ENCODE peak calls at places on chromosomes 7 and 10, in eight cellular contexts. L, H, A, P, S, E, F and X are unnamed samples.

GRCh38 chr10:86339226-86339865 is 27.2 kb downstream of the GRID1 start:
- DNase-seq in F (no peak), P (no peak), L (no peak), S (no peak), E (no peak), A (no peak), H (no peak), X (no peak)

GRCh38 chr7:75989084-75989725 is 5.2 kb downstream of the TMEM120A start:
- DNase-seq in F (no peak), P (no peak), H (peak), S (no peak), E (no peak), A (peak), L (no peak), X (peak)

GRCh38 chr7:131212114-131212513 is 115.6 kb upstream of the MKLN1 start:
- DNase-seq in H (peak), E (no peak), F (no peak), S (no peak), L (peak), A (peak), P (peak), X (no peak)

GRCh38 chr7:118872568-118872967 is 648.1 kb downstream of the ANKRD7 start:
- DNase-seq in L (no peak), P (no peak), E (peak), A (no peak), S (no peak), H (no peak), F (no peak), X (no peak)

GRCh38 chr7:111408726-111409125 is 153.6 kb downstream of the IMMP2L start:
- DNase-seq in F (no peak), H (no peak), L (no peak), A (no peak), S (no peak), P (no peak), E (peak), X (no peak)

GRCh38 chr10:69639291-69640195 is 9.5 kb downstream of the FAM241B start:
- DNase-seq in S (no peak), P (peak), E (peak), F (peak), A (peak), L (peak), H (peak), X (peak)

GRCh38 chr10:13902868-13903267 is 316.1 kb downstream of the PRPF18 start:
- DNase-seq in H (no peak), E (no peak), F (no peak), P (no peak), L (no peak), A (no peak), S (no peak), X (no peak)

GRCh38 chr7:147640821-147641220 is 949.7 kb upstream of the C7orf33 start:
- DNase-seq in A (no peak), S (no peak), F (no peak), H (no peak), P (no peak), L (no peak), E (no peak), X (no peak)

GRCh38 chr7:115009736-115010435 is 88.0 kb downstream of the MDFIC start:
- DNase-seq in A (no peak), F (no peak), S (no peak), E (no peak), H (no peak), L (no peak), P (no peak), X (no peak)

GRCh38 chr7:81851413-81851812 is 81.6 kb upstream of the HGF start:
- DNase-seq in S (no peak), F (no peak), E (no peak), P (no peak), H (no peak), L (no peak), A (no peak), X (no peak)

GRCh38 chr10:124522903-124523260 is 61.3 kb downstream of the LHPP start:
- DNase-seq in E (no peak), L (no peak), S (no peak), H (no peak), P (no peak), F (peak), A (no peak), X (no peak)
- TF ChIP-seq CTCF in E (no peak), L (no peak), S (no peak), H (no peak), P (no peak), F (no peak), A (no peak), X (no peak)

GRCh38 chr7:66522518-66522917 is 106.2 kb upstream of the KCTD7 start:
- DNase-seq in L (no peak), P (no peak), H (peak), S (no peak), A (no peak), F (no peak), E (no peak), X (no peak)
- TF ChIP-seq CTCF in L (peak), P (peak), H (peak), S (peak), A (peak), F (no peak), E (no peak), X (no peak)

DNA sequence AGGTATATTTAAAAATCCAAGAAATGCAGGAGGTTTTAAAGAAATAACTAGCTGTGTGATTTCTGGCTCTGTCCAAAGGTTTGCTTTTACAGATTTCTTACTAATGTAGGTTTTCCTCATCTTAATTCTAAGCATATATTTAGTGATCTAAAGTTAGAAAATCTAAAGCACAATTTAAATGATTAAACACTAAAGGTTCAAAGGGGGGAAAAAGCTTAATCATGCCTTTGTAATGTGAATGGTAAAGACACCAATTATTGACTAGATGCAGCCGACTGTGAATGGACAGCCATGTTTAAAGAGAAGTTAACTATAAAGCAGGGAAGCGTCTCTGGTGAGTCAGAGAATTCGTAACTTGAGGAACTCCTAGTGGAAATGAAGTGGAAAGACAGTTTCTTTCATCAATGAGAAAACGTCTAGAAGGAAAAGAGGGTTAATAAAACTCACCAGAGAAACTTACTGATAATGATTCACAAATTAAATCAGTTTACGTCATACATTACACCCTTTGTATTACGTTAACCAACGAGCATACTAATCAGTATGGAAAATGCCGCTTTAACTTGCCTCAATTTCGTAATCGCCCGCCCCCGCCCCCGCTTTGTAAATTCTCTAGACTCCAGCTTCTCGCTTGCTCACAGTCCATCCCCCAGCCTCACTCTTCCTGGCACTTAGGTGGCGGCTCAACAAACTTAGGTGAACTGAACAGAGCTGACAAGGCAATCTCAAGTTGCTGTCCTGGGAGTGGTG is 1.1 kb upstream of the HBP1 start:
- DNase-seq in H (peak), L (peak), A (peak), P (no peak), E (peak), F (peak), S (no peak), X (peak)
- TF ChIP-seq CTCF in H (peak), L (peak), A (peak), P (peak), E (peak), F (no peak), S (peak), X (no peak)

DNA sequence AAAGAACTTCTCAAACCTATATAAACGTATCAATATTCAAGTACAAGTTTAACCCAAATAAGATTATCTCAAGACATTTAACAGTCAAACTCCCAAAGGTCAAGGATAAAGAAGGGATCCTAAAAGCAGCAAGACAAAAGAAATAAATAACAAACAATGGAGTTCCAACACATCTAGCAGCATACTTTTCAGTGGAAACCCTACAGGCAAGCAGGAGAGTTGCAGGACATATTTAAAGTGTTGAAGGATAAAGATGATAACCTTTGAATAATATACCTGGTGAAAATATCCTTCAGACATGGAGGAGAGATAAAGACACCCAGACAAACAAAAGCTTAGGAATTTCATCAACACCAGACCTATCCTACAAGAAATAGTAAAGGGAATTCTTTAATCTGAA is 82.8 kb downstream of the TES start:
- DNase-seq in L (no peak), E (no peak), F (no peak), A (no peak), P (no peak), S (no peak), H (no peak), X (no peak)
- TF ChIP-seq CTCF in L (peak), E (peak), F (no peak), A (no peak), P (peak), S (no peak), H (no peak), X (no peak)

GRCh38 chr10:84205853-84206513 is 11.6 kb downstream of the CDHR1 start:
- DNase-seq in P (no peak), S (no peak), E (no peak), F (no peak), L (no peak), A (no peak), H (no peak), X (no peak)

GRCh38 chr10:84202349-84202748 is 8.0 kb downstream of the CDHR1 start:
- DNase-seq in F (no peak), A (no peak), E (no peak), P (no peak), S (no peak), H (no peak), L (no peak), X (no peak)

GRCh38 chr10:84204610-84205009 is 10.3 kb downstream of the CDHR1 start:
- DNase-seq in F (no peak), S (no peak), H (no peak), A (no peak), E (no peak), P (no peak), L (no peak), X (no peak)

GRCh38 chr10:84205049-84205852 is 10.9 kb downstream of the CDHR1 start:
- DNase-seq in E (peak), P (peak), S (no peak), F (peak), H (peak), L (peak), A (peak), X (peak)

GRCh38 chr10:84204122-84204521 is 9.8 kb downstream of the CDHR1 start:
- DNase-seq in H (peak), L (no peak), A (no peak), S (no peak), F (no peak), E (no peak), P (peak), X (peak)
- TF ChIP-seq CTCF in H (peak), L (peak), A (peak), S (no peak), F (no peak), E (peak), P (peak), X (peak)

GRCh38 chr7:4726051-4726450 is 44.0 kb downstream of the FOXK1 start:
- DNase-seq in A (no peak), F (no peak), P (no peak), E (no peak), S (no peak), L (no peak), H (no peak), X (no peak)

GRCh38 chr7:4725014-4725951 is 43.2 kb downstream of the FOXK1 start:
- DNase-seq in A (peak), E (peak), L (peak), H (peak), S (peak), F (peak), P (no peak), X (peak)

GRCh38 chr7:4726568-4726967 is 44.5 kb downstream of the FOXK1 start:
- DNase-seq in A (no peak), L (no peak), E (no peak), S (no peak), P (no peak), H (no peak), F (no peak), X (no peak)

GRCh38 chr7:4722960-4723359 is 40.9 kb downstream of the FOXK1 start:
- DNase-seq in L (no peak), P (no peak), H (no peak), S (no peak), E (no peak), F (no peak), A (no peak), X (no peak)

GRCh38 chr7:4724648-4725013 is 42.5 kb downstream of the FOXK1 start:
- DNase-seq in S (no peak), H (no peak), L (no peak), A (no peak), E (peak), P (no peak), F (no peak), X (no peak)
- TF ChIP-seq CTCF in S (no peak), H (no peak), L (peak), A (no peak), E (no peak), P (no peak), F (no peak), X (no peak)

DNA sequence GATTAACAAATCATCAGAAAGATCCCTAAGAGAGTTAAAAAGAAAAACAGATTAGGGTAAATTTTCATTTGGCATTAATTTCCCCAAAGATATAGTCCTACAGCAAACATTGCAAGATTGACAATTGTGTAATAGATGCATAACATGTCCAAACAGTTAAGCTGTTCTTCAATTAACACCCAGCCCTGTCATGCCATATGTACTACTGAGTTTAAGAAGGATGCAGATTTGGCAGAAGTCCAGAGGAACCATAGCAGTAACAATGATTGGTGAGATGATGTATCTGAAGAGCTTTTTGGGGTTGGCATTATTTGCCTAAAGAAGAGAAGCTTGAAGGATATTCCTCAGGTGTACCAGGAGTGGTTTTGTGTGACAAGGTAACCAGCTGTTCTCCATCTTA is 287.6 kb downstream of the LRMDA start:
- DNase-seq in F (no peak), L (no peak), S (no peak), E (no peak), P (no peak), A (no peak), H (no peak), X (no peak)
- TF ChIP-seq CTCF in F (no peak), L (no peak), S (no peak), E (no peak), P (no peak), A (no peak), H (no peak), X (no peak)

GRCh38 chr10:93039721-93040120 is 20.9 kb upstream of the CYP26C1 start:
- DNase-seq in S (no peak), F (no peak), L (peak), A (peak), H (peak), E (peak), P (peak), X (peak)
- TF ChIP-seq CTCF in S (peak), F (no peak), L (peak), A (peak), H (peak), E (peak), P (peak), X (peak)

GRCh38 chr7:116093516-116094301 is 63.1 kb upstream of the TFEC start:
- DNase-seq in S (no peak), E (peak), L (no peak), A (no peak), P (no peak), H (no peak), F (no peak), X (no peak)

GRCh38 chr7:116101709-116102108 is 71.1 kb upstream of the TFEC start:
- DNase-seq in L (no peak), H (no peak), E (no peak), A (no peak), F (no peak), S (no peak), P (no peak), X (no peak)

GRCh38 chr7:116098175-116098574 is 67.6 kb upstream of the TFEC start:
- DNase-seq in F (no peak), L (no peak), H (no peak), A (no peak), P (no peak), S (no peak), E (no peak), X (no peak)

DNA sequence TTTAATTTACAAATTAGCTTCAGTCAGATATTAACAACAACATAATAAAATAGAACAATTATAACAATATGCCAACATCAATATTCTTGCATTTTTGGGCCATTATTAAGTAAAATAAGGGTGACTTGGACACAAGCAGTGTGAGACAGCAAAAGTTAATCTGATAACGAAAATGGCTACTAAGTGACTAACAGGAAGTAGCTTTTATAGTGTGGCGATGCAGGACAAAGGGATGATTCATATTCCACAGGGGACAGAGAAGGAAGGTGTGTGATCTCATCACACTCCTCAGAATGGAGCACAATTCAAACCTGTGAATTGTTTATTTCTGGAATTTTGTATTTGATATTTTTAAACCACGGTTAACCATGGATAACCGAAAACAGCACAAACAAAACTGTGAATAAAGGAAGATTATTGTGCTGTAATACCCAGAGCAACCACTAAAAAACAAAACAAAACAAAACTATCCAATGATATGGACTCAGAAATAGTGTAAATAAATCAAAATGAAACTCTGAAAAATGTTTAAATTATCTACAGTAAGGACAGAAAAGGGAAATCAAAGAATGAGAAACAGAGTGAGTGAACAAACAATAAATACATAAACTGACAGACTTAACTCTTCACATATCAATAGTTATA is 66.9 kb upstream of the TFEC start:
- DNase-seq in P (no peak), L (peak), E (no peak), A (no peak), H (no peak), F (no peak), S (no peak), X (no peak)
- TF ChIP-seq CTCF in P (peak), L (no peak), E (peak), A (peak), H (no peak), F (no peak), S (no peak), X (no peak)

GRCh38 chr10:74034301-74034700 is 36.4 kb downstream of the VCL start:
- DNase-seq in S (no peak), F (no peak), P (no peak), L (no peak), E (no peak), A (no peak), H (no peak), X (no peak)

GRCh38 chr10:74032900-74033655 is 35.2 kb downstream of the VCL start:
- DNase-seq in S (no peak), H (no peak), E (no peak), P (no peak), L (no peak), F (no peak), A (no peak), X (no peak)

GRCh38 chr10:74033724-74034123 is 35.8 kb downstream of the VCL start:
- DNase-seq in S (no peak), E (no peak), P (no peak), A (no peak), F (no peak), H (no peak), L (no peak), X (no peak)

GRCh38 chr10:74036474-74036873 is 38.6 kb downstream of the VCL start:
- DNase-seq in P (no peak), H (no peak), F (no peak), S (no peak), A (no peak), E (no peak), L (no peak), X (no peak)

DNA sequence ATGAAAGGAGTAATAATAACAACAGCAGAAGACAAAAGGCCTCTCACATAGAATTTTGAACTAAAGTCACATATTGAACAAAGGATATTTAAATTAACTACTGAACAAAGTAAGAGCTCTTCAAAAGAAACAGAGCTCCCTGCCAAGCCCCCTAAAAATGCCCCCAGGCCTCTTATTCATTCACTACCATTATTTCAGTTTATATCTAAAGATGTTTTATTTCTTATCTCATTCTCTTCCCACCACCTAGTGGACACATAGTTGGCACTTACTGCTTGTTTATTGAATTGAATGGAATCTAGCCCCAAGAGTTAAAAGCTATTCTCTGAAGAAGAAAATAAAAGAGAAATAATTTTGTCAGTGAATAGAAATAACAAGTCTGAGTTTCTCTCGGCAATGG is 37.4 kb downstream of the VCL start:
- DNase-seq in P (no peak), L (no peak), E (no peak), S (no peak), A (no peak), F (no peak), H (no peak), X (no peak)
- TF ChIP-seq CTCF in P (peak), L (peak), E (peak), S (peak), A (peak), F (no peak), H (no peak), X (no peak)